ENCODE peak calls at places on chromosome 15, in six cellular contexts. O, E, Z, D, Q and A are unnamed samples.
A peak's percentile ranks its signal among the peaks of the same experiment; 100 is the strongest.

GRCh38 chr15:60740787-60741354 is 261.9 kb upstream of the ICE2 start:
- DNase-seq in O (no peak), E (no peak), Z (no peak), D (peak; percentile 18), Q (peak; percentile 21), A (no peak)

GRCh38 chr15:82663186-82663600 is 16.0 kb upstream of the CPEB1 start:
- DNase-seq in O (no peak), E (peak; percentile 19), Z (peak; percentile 56), D (peak; percentile 16), Q (peak; percentile 65), A (peak; percentile 63)

GRCh38 chr15:22968356-22968755 is 11.8 kb downstream of the CYFIP1 start:
- DNase-seq in O (no peak), E (no peak), Z (no peak), D (peak; percentile 95), Q (no peak), A (no peak)

GRCh38 chr15:74200394-74200793 is 2.2 kb downstream of the STRA6 start:
- DNase-seq in O (no peak), E (no peak), Z (peak; percentile 80), D (peak; percentile 75), Q (no peak), A (peak; percentile 13)

GRCh38 chr15:75723847-75724660 is 11.4 kb upstream of the CSPG4 start:
- DNase-seq in O (peak; percentile 81), E (peak; percentile 15), Z (peak; percentile 96), D (peak; percentile 87), Q (peak; percentile 67), A (peak; percentile 71)

GRCh38 chr15:57019496-57020160 is 101.2 kb downstream of the TCF12 start:
- DNase-seq in O (no peak), E (no peak), Z (no peak), D (peak; percentile 21), Q (no peak), A (no peak)

GRCh38 chr15:99604865-99605264 is 39.1 kb downstream of the MEF2A start:
- DNase-seq in O (no peak), E (no peak), Z (no peak), D (no peak), Q (no peak), A (no peak)

GRCh38 chr15:52866698-52867097 is 76.6 kb upstream of the ONECUT1 start:
- DNase-seq in O (no peak), E (no peak), Z (no peak), D (no peak), Q (no peak), A (no peak)

GRCh38 chr15:84736375-84736774 is 12.0 kb upstream of the ZNF592 start:
- DNase-seq in O (no peak), E (peak; percentile 54), Z (no peak), D (no peak), Q (peak; percentile 97), A (no peak)

GRCh38 chr15:62241135-62241770 is 76.2 kb upstream of the C2CD4B start:
- DNase-seq in O (no peak), E (no peak), Z (no peak), D (no peak), Q (no peak), A (no peak)

GRCh38 chr15:56227780-56228179 is 15.9 kb downstream of the RFX7 start:
- DNase-seq in O (no peak), E (no peak), Z (no peak), D (no peak), Q (no peak), A (no peak)

GRCh38 chr15:58793862-58794261 is 22.8 kb downstream of the MINDY2 start:
- DNase-seq in O (peak; percentile 69), E (no peak), Z (no peak), D (peak; percentile 74), Q (no peak), A (no peak)

GRCh38 chr15:35728176-35728938 is 182.4 kb upstream of the DPH6 start:
- DNase-seq in O (no peak), E (no peak), Z (no peak), D (peak; percentile 35), Q (no peak), A (no peak)

GRCh38 chr15:81189583-81190283 is 6.9 kb upstream of the IL16 start:
- DNase-seq in O (peak; percentile 64), E (no peak), Z (no peak), D (peak; percentile 86), Q (no peak), A (peak; percentile 70)

GRCh38 chr15:41994772-41995475 is 22.6 kb upstream of the EHD4 start:
- DNase-seq in O (no peak), E (no peak), Z (no peak), D (no peak), Q (no peak), A (no peak)

GRCh38 chr15:92882697-92883642 is 17.2 kb upstream of the CHD2 start:
- DNase-seq in O (no peak), E (peak; percentile 25), Z (peak; percentile 57), D (no peak), Q (peak; percentile 26), A (peak; percentile 67)

GRCh38 chr15:58458076-58458475 is 26.3 kb downstream of the LIPC start:
- DNase-seq in O (no peak), E (no peak), Z (no peak), D (no peak), Q (peak; percentile 64), A (no peak)

GRCh38 chr15:24039683-24040082 is 352.6 kb upstream of the NDN start:
- DNase-seq in O (no peak), E (no peak), Z (no peak), D (no peak), Q (peak; percentile 14), A (no peak)

GRCh38 chr15:48856947-48857346 is 21.0 kb upstream of the EID1 start:
- DNase-seq in O (no peak), E (no peak), Z (no peak), D (peak; percentile 36), Q (no peak), A (no peak)

GRCh38 chr15:31550211-31550848 is 223.7 kb downstream of the KLF13 start:
- DNase-seq in O (no peak), E (no peak), Z (no peak), D (no peak), Q (no peak), A (no peak)

GRCh38 chr15:54506977-54507524 is 528.8 kb downstream of the UNC13C start:
- DNase-seq in O (no peak), E (no peak), Z (no peak), D (no peak), Q (peak; percentile 31), A (no peak)

GRCh38 chr15:74500401-74500800 is 39.4 kb upstream of the UBL7 start:
- DNase-seq in O (no peak), E (no peak), Z (no peak), D (no peak), Q (no peak), A (no peak)

GRCh38 chr15:40418126-40418525 is 12.5 kb downstream of the IVD start:
- DNase-seq in O (no peak), E (no peak), Z (no peak), D (no peak), Q (no peak), A (no peak)
- H3K36me3 ChIP-seq in O (peaks cover 4% of the 10 kb centered on the region), E (peaks cover 14% of the 10 kb centered on the region), Z (peaks cover 10% of the 10 kb centered on the region), D (peaks cover 18% of the 10 kb centered on the region), Q (no peaks in the 10 kb centered on the region), A (peaks cover 9% of the 10 kb centered on the region)

DNA sequence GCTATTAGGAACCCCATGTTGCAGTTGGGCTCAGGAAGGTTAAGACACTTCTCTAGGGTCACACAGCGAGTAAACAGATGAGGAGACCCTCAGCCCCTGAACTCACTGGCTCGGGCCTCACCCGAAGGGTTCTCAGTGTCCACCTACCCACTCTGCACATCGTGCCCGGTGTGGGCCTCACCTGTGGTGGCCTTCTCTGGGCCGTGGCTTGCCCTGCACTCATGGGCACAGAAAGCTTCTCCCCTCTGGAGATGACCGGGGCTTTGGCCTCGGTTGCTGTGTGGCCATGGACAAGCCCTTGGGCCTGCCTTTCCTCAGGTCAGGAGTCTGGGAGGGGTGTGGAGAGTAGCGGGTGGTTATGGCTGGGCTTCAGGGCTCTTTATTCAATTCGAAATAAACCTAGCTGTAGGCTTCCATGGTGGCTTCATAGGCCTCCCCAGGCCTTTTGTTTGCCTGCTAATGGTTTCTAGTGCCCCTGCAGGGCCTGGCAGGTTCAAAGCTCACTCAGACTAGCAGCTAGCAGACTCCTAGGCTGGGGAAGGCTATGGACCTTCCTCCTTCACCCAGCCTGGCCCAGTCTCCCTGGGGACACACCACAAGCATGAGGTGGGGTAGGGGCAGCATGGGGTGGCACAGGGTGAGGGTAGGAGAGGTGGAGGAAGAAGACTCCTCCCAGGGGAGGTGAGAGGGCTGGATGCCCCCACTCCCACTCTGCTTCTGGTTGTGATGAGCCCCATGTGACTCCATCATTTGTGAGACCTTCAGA is 103.1 kb downstream of the LINGO1 start:
- DNase-seq in O (no peak), E (no peak), Z (peak; percentile 31), D (no peak), Q (no peak), A (no peak)
- H3K27ac ChIP-seq in O (no peak overlapping the region), E (no peak overlapping the region), Z (no peak overlapping the region), D (no peak overlapping the region), Q (no peak overlapping the region), A (no peak overlapping the region)

GRCh38 chr15:68303134-68303533 is 25.6 kb downstream of the FEM1B start:
- DNase-seq in O (no peak), E (no peak), Z (no peak), D (no peak), Q (no peak), A (no peak)
- H3K36me3 ChIP-seq in O (no peaks in the 10 kb centered on the region), E (no peaks in the 10 kb centered on the region), Z (no peaks in the 10 kb centered on the region), D (peaks cover 20% of the 10 kb centered on the region), Q (no peaks in the 10 kb centered on the region), A (no peaks in the 10 kb centered on the region)

GRCh38 chr15:100881573-100882336 is 2.1 kb downstream of the ALDH1A3 start:
- DNase-seq in O (no peak), E (no peak), Z (no peak), D (no peak), Q (no peak), A (peak; percentile 72)

GRCh38 chr15:100879046-100879445 is 585 bp upstream of the ALDH1A3 start:
- DNase-seq in O (no peak), E (no peak), Z (no peak), D (no peak), Q (no peak), A (peak; percentile 37)

GRCh38 chr15:100879461-100880138 is at the start of gene ALDH1A3:
- DNase-seq in O (no peak), E (no peak), Z (no peak), D (peak; percentile 43), Q (peak; percentile 46), A (peak; percentile 80)

GRCh38 chr15:100880139-100880896 is 687 bp downstream of the ALDH1A3 start:
- DNase-seq in O (no peak), E (no peak), Z (no peak), D (peak; percentile 35), Q (no peak), A (no peak)

GRCh38 chr15:100880897-100881242 is 1.2 kb downstream of the ALDH1A3 start:
- DNase-seq in O (no peak), E (no peak), Z (no peak), D (no peak), Q (no peak), A (no peak)
- H3K27ac ChIP-seq in O (no peak overlapping the region), E (no peak overlapping the region), Z (no peak overlapping the region), D (no peak overlapping the region), Q (no peak overlapping the region), A (no peak overlapping the region)

GRCh38 chr15:64845826-64846225 is 4.1 kb downstream of the PLEKHO2 start:
- DNase-seq in O (no peak), E (no peak), Z (peak; percentile 50), D (no peak), Q (no peak), A (no peak)

GRCh38 chr15:64847448-64847847 is 5.7 kb downstream of the PLEKHO2 start:
- DNase-seq in O (no peak), E (no peak), Z (peak; percentile 16), D (no peak), Q (no peak), A (no peak)

GRCh38 chr15:64847016-64847415 is 5.3 kb downstream of the PLEKHO2 start:
- DNase-seq in O (no peak), E (no peak), Z (peak; percentile 12), D (no peak), Q (no peak), A (no peak)

GRCh38 chr15:64845183-64845611 is 3.5 kb downstream of the PLEKHO2 start:
- DNase-seq in O (no peak), E (no peak), Z (peak; percentile 76), D (no peak), Q (no peak), A (peak; percentile 41)

GRCh38 chr15:64846246-64846645 is 4.5 kb downstream of the PLEKHO2 start:
- DNase-seq in O (no peak), E (no peak), Z (no peak), D (no peak), Q (no peak), A (no peak)
- H3K36me3 ChIP-seq in O (no peaks in the 10 kb centered on the region), E (no peaks in the 10 kb centered on the region), Z (no peaks in the 10 kb centered on the region), D (peaks cover 3% of the 10 kb centered on the region), Q (no peaks in the 10 kb centered on the region), A (no peaks in the 10 kb centered on the region)